ENCODE peak calls at places on chromosome 2, in nine cellular contexts. Z, B, G, C, E, Y, I, T and D are unnamed samples.
A peak's percentile ranks its signal among the peaks of the same experiment; 100 is the strongest.

GRCh38 chr2:139652385-139652784 is 872.2 kb upstream of the NXPH2 start:
- DNase-seq in G (no peak), I (no peak), C (no peak), E (no peak), B (no peak), Y (no peak), T (no peak), Z (no peak), D (no peak)

GRCh38 chr2:44886409-44886808 is 55.1 kb upstream of the SIX3 start:
- DNase-seq in I (no peak), Z (no peak), E (no peak), Y (no peak), T (no peak), C (no peak), B (no peak), G (no peak), D (no peak)

GRCh38 chr2:67259581-67260347 is 137.4 kb upstream of the ETAA1 start:
- DNase-seq in I (peak; percentile 94), Z (no peak), C (no peak), E (peak; percentile 85), T (no peak), Y (no peak), G (peak; percentile 22), B (no peak), D (no peak)

GRCh38 chr2:137287934-137288639 is 522.7 kb downstream of the THSD7B start:
- DNase-seq in G (no peak), T (no peak), Z (no peak), I (no peak), C (no peak), Y (no peak), B (no peak), E (no peak), D (no peak)

GRCh38 chr2:33104052-33104623 is 157.4 kb downstream of the LTBP1 start:
- DNase-seq in T (peak; percentile 33), E (no peak), G (no peak), I (no peak), Y (no peak), Z (no peak), C (no peak), B (no peak), D (no peak)

GRCh38 chr2:240579771-240580614 is 6.5 kb upstream of the CAPN10 start:
- DNase-seq in Z (peak; percentile 92), B (no peak), Y (peak; percentile 78), G (peak; percentile 84), E (no peak), I (peak; percentile 88), T (peak; percentile 66), C (peak; percentile 74), D (peak; percentile 95)

GRCh38 chr2:234544659-234545611 is 48.1 kb upstream of the ARL4C start:
- DNase-seq in I (peak; percentile 76), B (no peak), G (peak; percentile 77), T (peak; percentile 46), C (peak; percentile 95), Z (peak; percentile 91), Y (peak; percentile 75), E (peak; percentile 15), D (no peak)

GRCh38 chr2:70099270-70099669 is 12.0 kb downstream of the PCBP1 start:
- DNase-seq in T (no peak), Z (no peak), C (no peak), Y (no peak), G (no peak), I (no peak), B (no peak), E (no peak), D (no peak)

GRCh38 chr2:214069254-214069653 is 341.6 kb upstream of the VWC2L start:
- DNase-seq in G (no peak), I (no peak), Z (no peak), Y (no peak), C (no peak), E (peak; percentile 87), T (peak; percentile 0), B (no peak), D (no peak)

GRCh38 chr2:200288670-200289429 is 17.6 kb upstream of the SPATS2L start:
- DNase-seq in B (no peak), C (no peak), Y (no peak), T (no peak), Z (no peak), I (no peak), E (no peak), G (no peak), D (no peak)

DNA sequence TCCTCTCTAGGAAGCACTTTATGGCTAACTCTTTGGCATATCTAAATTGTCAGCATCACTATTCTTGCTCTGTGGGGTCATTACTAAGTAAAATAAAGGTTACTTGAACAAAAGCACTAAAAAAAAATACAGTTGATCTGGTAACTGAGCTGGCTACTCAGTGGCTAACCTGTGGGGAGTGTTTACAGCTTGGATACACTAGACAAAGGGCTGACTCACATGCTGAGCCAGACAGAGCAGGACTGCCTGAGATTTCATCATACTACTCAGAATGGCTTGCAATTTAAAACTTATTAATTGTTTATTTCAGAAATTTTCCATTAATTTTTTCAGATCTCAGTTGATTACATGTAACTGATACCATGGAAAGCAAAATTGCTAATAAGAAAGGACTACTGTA is 1690.4 kb upstream of the SLC39A10 start:
- DNase-seq in Y (no peak), Z (no peak), G (no peak), C (no peak), T (no peak), E (no peak), B (no peak), I (no peak), D (no peak)
- TF ChIP-seq POLR2AphosphoS5 in Y (no peak), Z (no peak), G (no peak), C (no peak), T (no peak), E (no peak), B (no peak), I (no peak), D (no peak)

GRCh38 chr2:76447294-76447693 is 736.6 kb upstream of the GCFC2 start:
- DNase-seq in B (no peak), I (no peak), T (no peak), G (no peak), Z (no peak), Y (no peak), C (no peak), E (no peak), D (no peak)
- TF ChIP-seq CTCF in B (no peak), I (no peak), T (no peak), G (no peak), Z (no peak), Y (no peak), C (no peak), E (no peak), D (no peak)

GRCh38 chr2:65232636-65233035 is 5.0 kb downstream of the ACTR2 start:
- DNase-seq in T (no peak), E (no peak), B (no peak), G (no peak), Z (no peak), Y (no peak), C (no peak), I (no peak), D (no peak)
- H3K4me1 ChIP-seq in T (peaks cover 15% of the 10 kb centered on the region), E (peaks cover 24% of the 10 kb centered on the region), B (peaks cover 77% of the 10 kb centered on the region), G (no peaks in the 10 kb centered on the region), Z (peaks cover 93% of the 10 kb centered on the region), Y (peaks cover 31% of the 10 kb centered on the region), C (no peaks in the 10 kb centered on the region), I (peaks cover 64% of the 10 kb centered on the region), D (peaks cover 79% of the 10 kb centered on the region)

DNA sequence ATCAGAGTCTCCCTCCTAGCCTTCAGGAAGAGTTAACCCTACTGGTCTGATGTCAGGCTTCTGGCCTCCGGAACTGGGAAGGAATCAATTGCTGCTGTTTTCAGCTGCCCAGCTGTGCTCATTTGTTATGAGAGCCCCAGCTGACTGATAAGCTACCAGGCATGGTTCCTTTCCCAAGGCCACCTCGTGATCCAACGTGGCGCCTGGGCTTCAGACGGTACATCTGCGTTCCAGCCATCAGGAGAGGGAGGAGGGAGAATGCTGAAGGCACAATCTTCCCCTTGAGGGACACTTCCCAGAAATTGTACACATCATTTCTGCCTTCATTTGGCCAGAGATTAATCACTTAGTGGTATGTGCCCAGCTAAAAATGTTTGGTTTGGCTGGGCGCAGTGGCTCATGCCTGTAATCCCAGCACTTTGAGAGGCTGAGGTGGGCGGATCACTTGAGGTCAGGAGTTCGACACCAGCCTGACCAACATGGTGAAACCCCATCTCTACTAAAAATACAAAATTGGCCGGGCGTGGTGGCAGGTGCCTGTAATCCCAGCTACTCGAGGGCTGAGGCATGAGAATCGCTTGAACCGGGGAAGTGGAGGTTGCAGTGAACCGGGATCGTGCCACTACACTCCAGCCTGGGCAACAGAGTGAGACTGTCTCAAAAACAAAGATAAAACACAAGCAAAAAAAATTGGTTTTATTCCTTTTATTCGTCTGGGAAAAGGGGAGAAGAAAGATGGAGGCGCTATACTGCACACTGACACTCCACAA is 10.5 kb upstream of the ARMC9 start:
- DNase-seq in Y (peak; percentile 22), E (no peak), T (no peak), B (no peak), G (no peak), Z (no peak), C (no peak), I (peak; percentile 62), D (no peak)
- TF ChIP-seq POLR2AphosphoS5 in Y (no peak), E (no peak), T (no peak), B (no peak), G (no peak), Z (no peak), C (no peak), I (no peak), D (no peak)

GRCh38 chr2:96267159-96267971 is 1.3 kb downstream of the CIAO1 start:
- DNase-seq in T (peak; percentile 71), Z (peak; percentile 89), B (no peak), C (peak; percentile 52), Y (peak; percentile 40), I (no peak), E (no peak), G (peak; percentile 49), D (no peak)
- TF ChIP-seq CTCF in T (peak; percentile 62), Z (no peak), B (no peak), C (peak; percentile 70), Y (no peak), I (no peak), E (no peak), G (peak; percentile 47), D (no peak)

GRCh38 chr2:25308599-25308998 is 33.1 kb downstream of the DNMT3A start:
- DNase-seq in T (no peak), G (no peak), B (no peak), I (no peak), Y (no peak), E (no peak), C (no peak), Z (no peak), D (no peak)
- H3K4me1 ChIP-seq in T (peaks cover 19% of the 10 kb centered on the region), G (peaks cover 15% of the 10 kb centered on the region), B (peaks cover 100% of the 10 kb centered on the region), I (peaks cover 97% of the 10 kb centered on the region), Y (peaks cover 43% of the 10 kb centered on the region), E (peaks cover 4% of the 10 kb centered on the region), C (peaks cover 28% of the 10 kb centered on the region), Z (peaks cover 82% of the 10 kb centered on the region), D (peaks cover 72% of the 10 kb centered on the region)

DNA sequence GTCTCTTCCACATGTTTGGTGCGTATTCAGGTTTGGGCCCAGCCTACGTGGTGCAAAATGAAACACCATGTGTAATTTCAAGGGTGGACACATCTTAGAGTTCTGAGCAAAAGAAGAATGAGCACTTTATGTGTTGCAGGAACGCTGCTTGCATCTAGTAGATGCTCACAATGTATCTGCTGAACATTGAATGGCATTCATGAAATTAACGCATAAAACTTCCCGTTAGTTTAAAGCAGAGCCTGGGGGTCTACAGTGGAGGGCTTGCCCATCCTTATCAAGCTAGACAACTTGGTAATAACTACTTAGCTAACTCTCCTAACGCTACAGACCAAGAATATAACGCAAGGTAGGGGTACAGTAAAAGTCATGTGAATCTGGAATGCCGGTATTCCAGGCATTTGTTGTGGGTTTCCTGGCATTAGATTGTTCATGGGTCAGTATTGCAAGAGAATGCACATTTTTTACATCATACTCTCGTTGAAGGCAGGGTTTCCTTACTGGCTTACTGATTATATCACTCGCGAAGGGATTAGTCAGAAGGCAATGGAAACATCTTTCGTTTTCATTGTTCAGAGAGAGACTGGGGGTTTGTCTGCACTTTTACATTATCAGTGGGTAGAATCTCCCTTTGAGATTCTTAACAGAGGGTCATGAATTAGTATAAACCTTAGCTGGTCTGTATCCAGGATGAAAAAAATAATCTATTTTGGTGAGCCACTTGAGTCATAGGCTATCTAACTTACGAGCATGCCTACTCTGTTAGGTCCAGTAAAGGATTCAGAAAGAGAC is 229.5 kb upstream of the EPAS1 start:
- DNase-seq in B (no peak), Z (no peak), T (no peak), C (no peak), I (no peak), G (no peak), Y (no peak), E (peak; percentile 33), D (no peak)
- TF ChIP-seq POLR2AphosphoS5 in B (peak; percentile 40), Z (no peak), T (no peak), C (no peak), I (no peak), G (no peak), Y (no peak), E (no peak), D (no peak)